ENCODE peak calls at places on chromosome 22, in four cellular contexts. U is transverse colon; L is stimulated activated CD4-positive, alpha-beta T cell treated with anti-CD3 and anti-CD28 coated beads, Interleukin-2, amount 100 ng/mL, for 24 hours; K is T-helper 9 cell. G is an unnamed sample.

GRCh38 chr22:28670691-28671261 is 8.9 kb downstream of the TTC28 start:
- DNase-seq in U (no peak), L (no peak), K (no peak), G (no peak)

GRCh38 chr22:19732403-19733113 is 9.2 kb downstream of the GP1BB start:
- DNase-seq in U (no peak), L (no peak), K (no peak), G (no peak)

GRCh38 chr22:46849101-46849500 is 86.7 kb downstream of the TBC1D22A start:
- DNase-seq in U (no peak), L (no peak), K (no peak), G (no peak)

GRCh38 chr22:37401861-37402506 is 25.3 kb downstream of the ELFN2 start:
- DNase-seq in U (no peak), L (no peak), K (no peak), G (no peak)

GRCh38 chr22:29270475-29271271 is 2.6 kb downstream of the EWSR1 start:
- DNase-seq in U (no peak), L (no peak), K (no peak), G (no peak)

GRCh38 chr22:24319451-24319850 is 48.8 kb downstream of the SPECC1L start:
- DNase-seq in U (no peak), L (no peak), K (no peak), G (no peak)

GRCh38 chr22:50522208-50522805 is 3.1 kb downstream of the SCO2 start:
- DNase-seq in U (no peak), L (no peak), K (no peak), G (no peak)

GRCh38 chr22:37752189-37753061 is 55.3 kb upstream of the GCAT start:
- DNase-seq in U (peak; percentile 89), L (no peak), K (no peak), G (no peak)

GRCh38 chr22:49999063-49999900 is 13.3 kb downstream of the IL17REL start:
- DNase-seq in U (peak; percentile 37), L (no peak), K (no peak), G (peak; percentile 38)

GRCh38 chr22:29596408-29596807 is 7.0 kb upstream of the NF2 start:
- DNase-seq in U (peak; percentile 34), L (no peak), K (no peak), G (no peak)

GRCh38 chr22:36435516-36436415 is 45.7 kb downstream of the TXN2 start:
- DNase-seq in U (peak; percentile 84), L (peak; percentile 59), K (peak; percentile 67), G (peak; percentile 74)

GRCh38 chr22:30251661-30252226 is 5.2 kb upstream of the LIF start:
- DNase-seq in U (no peak), L (no peak), K (no peak), G (no peak)

GRCh38 chr22:42381152-42381551 is 51.1 kb downstream of the NFAM1 start:
- DNase-seq in U (no peak), L (no peak), K (no peak), G (no peak)

GRCh38 chr22:28373841-28374240 is 305.8 kb downstream of the TTC28 start:
- DNase-seq in U (no peak), L (no peak), K (no peak), G (no peak)

GRCh38 chr22:35614404-35614803 is 2.7 kb downstream of the MB start:
- DNase-seq in U (no peak), L (no peak), K (no peak), G (no peak)

GRCh38 chr22:22348127-22348814 is 103.7 kb downstream of the VPREB1 start:
- DNase-seq in U (no peak), L (no peak), K (no peak), G (no peak)

GRCh38 chr22:37906364-37907008 is 389 bp downstream of the MICALL1 start:
- DNase-seq in U (peak; percentile 51), L (peak; percentile 42), K (peak; percentile 26), G (peak; percentile 50)

GRCh38 chr22:29710922-29711593 is 8.7 kb upstream of the CABP7 start:
- DNase-seq in U (peak; percentile 41), L (no peak), K (no peak), G (no peak)

GRCh38 chr22:49814164-49814686 is 13.4 kb downstream of the BRD1 start:
- DNase-seq in U (no peak), L (no peak), K (no peak), G (no peak)

GRCh38 chr22:46086577-46087335 is 63.6 kb upstream of the PPARA start:
- DNase-seq in U (no peak), L (no peak), K (no peak), G (no peak)

GRCh38 chr22:45678961-45679912 is 7.6 kb downstream of the ATXN10 start:
- DNase-seq in U (no peak), L (no peak), K (no peak), G (no peak)

GRCh38 chr22:47043835-47044721 is 281.6 kb downstream of the TBC1D22A start:
- DNase-seq in U (peak; percentile 74), L (no peak), K (no peak), G (no peak)

GRCh38 chr22:39311592-39312400 is 7.6 kb downstream of the RPL3 start:
- DNase-seq in U (no peak), L (peak; percentile 47), K (no peak), G (no peak)

GRCh38 chr22:43147821-43148220 is 3.5 kb upstream of the TSPO start:
- DNase-seq in U (peak; percentile 55), L (no peak), K (no peak), G (no peak)

GRCh38 chr22:46477967-46478635 is 59.3 kb downstream of the CELSR1 start:
- DNase-seq in U (no peak), L (no peak), K (no peak), G (no peak)

GRCh38 chr22:20028855-20029549 is 8.1 kb downstream of the TANGO2 start:
- DNase-seq in U (no peak), L (no peak), K (no peak), G (no peak)

GRCh38 chr22:29555065-29555644 is 1.6 kb upstream of the THOC5 start:
- DNase-seq in U (peak; percentile 11), L (no peak), K (no peak), G (no peak)

GRCh38 chr22:39496131-39496838 is 5.8 kb upstream of the MIEF1 start:
- DNase-seq in U (peak; percentile 84), L (peak; percentile 72), K (peak; percentile 28), G (peak; percentile 62)

GRCh38 chr22:24985824-24986214 is 33.3 kb downstream of the KIAA1671 start:
- DNase-seq in U (no peak), L (no peak), K (no peak), G (no peak)

GRCh38 chr22:46425011-46425410 is 89.5 kb downstream of the TRMU start:
- DNase-seq in U (no peak), L (no peak), K (no peak), G (no peak)

GRCh38 chr22:44669725-44670027 is 32.3 kb upstream of the PRR5 start:
- DNase-seq in U (no peak), L (no peak), K (no peak), G (no peak)

GRCh38 chr22:24810043-24810749 is 4.2 kb downstream of the SGSM1 start:
- DNase-seq in U (no peak), L (no peak), K (no peak), G (no peak)

GRCh38 chr22:49930596-49931412 is 12.4 kb downstream of the CRELD2 start:
- DNase-seq in U (peak; percentile 83), L (peak; percentile 57), K (no peak), G (peak; percentile 50)

GRCh38 chr22:28952857-28953256 is 69.5 kb downstream of the ZNRF3 start:
- DNase-seq in U (no peak), L (no peak), K (no peak), G (no peak)

G was measured in activated T-cell treated with anti-CD3 and anti-CD28 coated beads, Interleukin-2, amount 50 U/mL, for 1 hour.